ENCODE peak calls at places on chromosome 20, in six cellular contexts. W is K562, M is cardiac muscle cell, P is astrocyte, S is body of pancreas, U is osteoblast. Y is an unnamed sample.
A peak's percentile ranks its signal among the peaks of the same experiment; 100 is the strongest.

GRCh38 chr20:31452575-31452974 is 12.1 kb downstream of the DEFB123 start:
- DNase-seq in U (no peak), M (no peak), W (no peak), S (no peak), P (no peak), Y (no peak)

GRCh38 chr20:53126185-53126584 is 154.0 kb downstream of the TSHZ2 start:
- DNase-seq in P (peak; percentile 52), W (no peak), U (no peak), S (no peak), M (no peak), Y (no peak)

GRCh38 chr20:47699804-47700203 is 85.5 kb downstream of the SULF2 start:
- DNase-seq in P (no peak), W (no peak), M (no peak), U (no peak), S (no peak), Y (no peak)

GRCh38 chr20:59469266-59470252 is 134.8 kb upstream of the PHACTR3 start:
- DNase-seq in W (peak; percentile 31), S (no peak), M (no peak), U (peak; percentile 65), P (no peak), Y (no peak)

GRCh38 chr20:21303872-21304586 is 898 bp downstream of the XRN2 start:
- DNase-seq in U (no peak), P (no peak), W (no peak), S (no peak), M (no peak), Y (no peak)

GRCh38 chr20:53914091-53914860 is 156.1 kb downstream of the BCAS1 start:
- DNase-seq in S (no peak), M (peak; percentile 23), U (peak; percentile 80), W (no peak), P (peak; percentile 74), Y (no peak)

GRCh38 chr20:57753332-57754164 is 43.7 kb upstream of the PMEPA1 start:
- DNase-seq in W (no peak), M (no peak), U (no peak), S (no peak), P (no peak), Y (no peak)

GRCh38 chr20:57437672-57438330 is 46.6 kb downstream of the RBM38 start:
- DNase-seq in P (no peak), W (no peak), M (no peak), U (no peak), S (no peak), Y (no peak)

GRCh38 chr20:11015440-11015839 is 341.6 kb upstream of the JAG1 start:
- DNase-seq in U (no peak), M (no peak), P (no peak), W (no peak), S (no peak), Y (no peak)

GRCh38 chr20:58004900-58005299 is 223.6 kb downstream of the ANKRD60 start:
- DNase-seq in S (no peak), U (no peak), W (no peak), P (no peak), M (no peak), Y (no peak)

GRCh38 chr20:56299362-56299761 is 50.8 kb downstream of the MC3R start:
- DNase-seq in M (no peak), U (no peak), W (peak; percentile 39), S (no peak), P (no peak), Y (peak; percentile 48)

GRCh38 chr20:8227293-8227692 is 95.2 kb downstream of the PLCB1 start:
- DNase-seq in M (no peak), U (no peak), S (peak; percentile 21), P (no peak), W (no peak), Y (no peak)

GRCh38 chr20:25032478-25033183 is 25.3 kb downstream of the ACSS1 start:
- DNase-seq in S (peak; percentile 67), M (no peak), P (peak; percentile 29), W (no peak), U (no peak), Y (no peak)

GRCh38 chr20:22584922-22585785 is 782 bp upstream of the FOXA2 start:
- DNase-seq in M (peak; percentile 18), U (no peak), S (peak; percentile 68), P (no peak), W (peak; percentile 15), Y (no peak)

GRCh38 chr20:23331951-23332350 is 18.6 kb upstream of the NXT1 start:
- DNase-seq in P (peak; percentile 69), S (no peak), M (no peak), W (no peak), U (peak; percentile 58), Y (no peak)

DNA sequence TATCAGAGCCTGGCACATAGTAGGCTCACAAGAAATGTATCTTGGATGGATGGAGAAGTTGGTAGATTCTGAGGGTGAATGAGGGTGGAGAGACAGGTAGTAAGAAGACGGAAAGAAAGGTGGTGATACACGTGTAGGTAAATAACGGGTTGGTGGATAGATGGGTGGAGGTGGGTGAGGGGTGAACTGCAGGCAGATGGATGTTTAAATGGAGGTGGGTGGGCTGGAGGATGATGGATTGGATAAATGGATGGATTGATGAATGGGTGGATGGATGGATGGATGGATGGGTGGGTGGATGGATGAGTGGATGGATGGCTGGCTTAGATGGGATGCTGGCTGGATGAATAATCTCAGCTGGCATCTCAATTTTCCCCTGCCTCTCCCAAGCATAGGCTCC is 9.9 kb downstream of the CDH22 start:
- DNase-seq in W (no peak), S (no peak), P (no peak), U (no peak), M (no peak), Y (no peak)
- H3K4me1 ChIP-seq in W (no peaks in the 10 kb centered on the region), S (no peaks in the 10 kb centered on the region), P (no peaks in the 10 kb centered on the region), U (no peaks in the 10 kb centered on the region), M (no peaks in the 10 kb centered on the region), Y (no peaks in the 10 kb centered on the region)

DNA sequence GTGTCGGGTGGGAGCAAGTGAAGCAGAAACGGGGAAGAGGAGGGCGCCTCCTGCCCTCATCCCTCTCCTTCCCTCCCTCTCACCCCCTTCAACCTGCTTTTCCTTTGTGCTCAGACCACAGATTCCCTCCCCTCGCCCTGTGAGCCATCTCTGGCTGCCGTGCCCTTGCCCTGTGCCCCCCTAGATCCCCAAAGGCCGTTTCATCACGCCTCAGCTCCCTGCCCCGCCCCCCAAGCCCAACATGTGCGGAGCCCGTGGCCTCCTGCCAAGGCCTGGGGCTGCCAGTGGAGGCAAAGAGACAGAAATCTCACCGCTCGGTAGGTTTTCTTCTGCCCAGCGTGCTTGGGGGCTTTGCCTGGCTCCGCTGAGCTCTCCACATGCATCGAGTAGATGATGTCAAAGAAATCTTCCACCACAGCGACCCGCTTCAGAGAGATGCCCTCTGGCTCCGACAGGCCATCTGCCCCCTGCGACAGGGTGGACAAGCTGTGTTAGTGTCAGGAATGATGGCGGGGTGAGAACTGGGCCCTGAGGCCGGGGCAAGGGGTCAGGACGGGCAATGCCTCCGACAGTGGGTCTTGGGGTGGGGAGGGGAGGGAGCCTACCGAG is 57.6 kb downstream of the NOL4L start:
- DNase-seq in M (no peak), W (no peak), P (no peak), U (peak; percentile 41), S (no peak), Y (peak; percentile 82)
- H3K4me1 ChIP-seq in M (peaks cover 28% of the 10 kb centered on the region), W (peaks cover 12% of the 10 kb centered on the region), P (peaks cover 7% of the 10 kb centered on the region), U (no peaks in the 10 kb centered on the region), S (peaks cover 45% of the 10 kb centered on the region), Y (peaks cover 46% of the 10 kb centered on the region)

DNA sequence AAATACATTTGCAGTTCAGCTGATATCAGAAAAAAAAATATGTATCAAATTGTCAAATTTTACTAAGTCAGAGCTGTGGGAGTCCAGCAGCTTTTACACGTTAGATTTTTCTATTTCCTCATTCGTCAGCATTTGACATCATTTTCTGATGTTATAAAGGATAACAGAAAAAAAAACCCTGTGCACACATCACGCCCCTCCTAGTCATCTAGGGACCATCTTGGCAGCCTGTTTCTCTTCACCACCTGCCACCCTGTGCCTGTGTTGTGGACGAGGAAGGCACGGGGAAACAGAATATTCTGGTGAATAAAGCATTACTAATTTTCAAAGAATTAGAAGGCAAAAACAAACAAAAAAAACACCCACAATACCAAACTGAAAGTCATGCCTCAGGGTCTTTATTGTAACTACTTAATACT is 12.4 kb downstream of the B4GALT5 start:
- DNase-seq in M (no peak), S (no peak), P (no peak), W (no peak), U (no peak), Y (peak; percentile 68)
- H3K4me1 ChIP-seq in M (peaks cover 13% of the 10 kb centered on the region), S (peaks cover 55% of the 10 kb centered on the region), P (peaks cover 43% of the 10 kb centered on the region), W (peaks cover 40% of the 10 kb centered on the region), U (peaks cover 39% of the 10 kb centered on the region), Y (peaks cover 49% of the 10 kb centered on the region)

GRCh38 chr20:51529027-51529749 is 13.3 kb downstream of the NFATC2 start:
- DNase-seq in S (no peak), M (peak; percentile 50), U (peak; percentile 88), P (peak; percentile 48), W (peak; percentile 46), Y (no peak)

GRCh38 chr20:51532577-51533191 is 9.8 kb downstream of the NFATC2 start:
- DNase-seq in W (no peak), M (no peak), U (peak; percentile 92), P (peak; percentile 54), S (no peak), Y (no peak)

GRCh38 chr20:51529758-51530157 is 12.8 kb downstream of the NFATC2 start:
- DNase-seq in M (no peak), W (no peak), S (no peak), U (no peak), P (no peak), Y (no peak)

GRCh38 chr20:51531712-51532456 is 10.6 kb downstream of the NFATC2 start:
- DNase-seq in P (no peak), W (no peak), M (no peak), U (no peak), S (no peak), Y (no peak)

DNA sequence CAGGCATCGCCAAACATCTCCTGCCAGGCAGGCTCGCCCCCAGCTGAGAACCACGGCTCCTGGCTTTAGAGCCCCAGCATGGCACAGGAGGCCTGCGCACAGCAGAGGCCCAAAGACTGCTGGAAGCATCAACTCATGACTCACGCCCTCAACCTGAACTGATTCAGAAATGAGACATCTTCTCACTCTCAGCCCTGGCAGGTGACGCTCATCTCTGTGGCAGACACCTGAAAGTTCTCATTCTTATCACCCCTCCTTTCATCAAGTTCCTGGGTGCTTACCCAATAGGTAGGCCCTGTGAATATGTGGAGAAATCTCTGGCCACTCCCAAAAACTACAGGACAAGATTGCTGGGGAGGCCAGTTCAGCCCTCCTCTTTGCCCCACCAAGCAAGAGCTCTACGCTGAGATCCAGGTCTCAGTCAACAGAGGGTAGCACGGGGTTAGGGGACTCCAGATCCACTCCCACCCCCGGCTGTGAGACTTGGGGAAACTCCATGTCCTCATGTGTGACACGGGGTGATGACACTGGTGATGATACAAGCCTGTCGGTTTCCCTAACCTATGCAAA is 11.3 kb downstream of the NFATC2 start:
- DNase-seq in U (no peak), S (no peak), W (no peak), M (no peak), P (peak; percentile 39), Y (no peak)
- H3K4me1 ChIP-seq in U (peaks cover 21% of the 10 kb centered on the region), S (peaks cover 14% of the 10 kb centered on the region), W (peaks cover 27% of the 10 kb centered on the region), M (peaks cover 66% of the 10 kb centered on the region), P (peaks cover 35% of the 10 kb centered on the region), Y (no peaks in the 10 kb centered on the region)